ENCODE peak calls at places on chromosomes 12 and 14, in four cellular contexts. H, P, K and I are unnamed samples.

GRCh38 chr12:105235299-105235746 is 651 bp downstream of the APPL2 start:
- DNase-seq in K (no peak), P (no peak), H (no peak), I (peak)

GRCh38 chr14:77707355-77707723 is 484 bp downstream of the ALKBH1 start:
- DNase-seq in K (no peak), P (peak), H (no peak), I (no peak)

GRCh38 chr12:28424965-28425364 is 234.7 kb downstream of the CCDC91 start:
- DNase-seq in K (no peak), H (no peak), P (no peak), I (no peak)

GRCh38 chr14:49986344-49987014 is 93.6 kb downstream of the ARF6 start:
- DNase-seq in H (no peak), P (no peak), K (no peak), I (no peak)

GRCh38 chr12:132783917-132784531 is 22.4 kb upstream of the ANKLE2 start:
- DNase-seq in H (no peak), P (no peak), K (no peak), I (no peak)

GRCh38 chr12:1583421-1584078 is 10.8 kb downstream of the FBXL14 start:
- DNase-seq in K (no peak), P (peak), H (peak), I (peak)

GRCh38 chr12:60144395-60144794 is 548.6 kb downstream of the SLC16A7 start:
- DNase-seq in H (no peak), P (no peak), K (no peak), I (no peak)

GRCh38 chr12:51889216-51890134 is 1.6 kb downstream of the ANKRD33 start:
- DNase-seq in K (no peak), H (no peak), P (no peak), I (no peak)

GRCh38 chr14:101927859-101928258 is 36.5 kb upstream of the DYNC1H1 start:
- DNase-seq in K (peak), P (peak), H (peak), I (no peak)

GRCh38 chr14:21024668-21025373 is at the start of gene NDRG2:
- DNase-seq in H (peak), P (peak), K (peak), I (peak)

GRCh38 chr14:61048640-61049039 is 67.6 kb downstream of the SLC38A6 start:
- DNase-seq in K (no peak), H (no peak), P (peak), I (no peak)

GRCh38 chr14:24145700-24146621 is at the start of gene PSME2:
- DNase-seq in K (no peak), H (no peak), P (peak), I (peak)

GRCh38 chr14:68549057-68549421 is 243.8 kb downstream of the ZFP36L1 start:
- DNase-seq in P (peak), K (no peak), H (no peak), I (no peak)

GRCh38 chr14:29085546-29085945 is 319.0 kb downstream of the FOXG1 start:
- DNase-seq in K (no peak), H (no peak), P (peak), I (no peak)

GRCh38 chr12:124938606-124939427 is 24.4 kb upstream of the UBC start:
- DNase-seq in H (peak), K (peak), P (peak), I (peak)

GRCh38 chr12:92046557-92046956 is 99.1 kb downstream of the BTG1 start:
- DNase-seq in P (no peak), H (no peak), K (no peak), I (no peak)

GRCh38 chr14:52473557-52473956 is 78.7 kb downstream of the TXNDC16 start:
- DNase-seq in K (no peak), P (peak), H (no peak), I (peak)

GRCh38 chr12:108043750-108044149 is 85.3 kb upstream of the WSCD2 start:
- DNase-seq in H (no peak), P (no peak), K (no peak), I (no peak)

GRCh38 chr14:35333347-35333730 is 41.2 kb downstream of the PSMA6 start:
- DNase-seq in H (peak), P (no peak), K (no peak), I (peak)

GRCh38 chr14:74614508-74615495 is 2.8 kb upstream of the LTBP2 start:
- DNase-seq in H (no peak), P (no peak), K (no peak), I (peak)

GRCh38 chr12:127929172-127929571 is 337.8 kb upstream of the TMEM132C start:
- DNase-seq in P (no peak), K (no peak), H (no peak), I (no peak)

GRCh38 chr14:38143651-38144505 is 63.8 kb upstream of the SSTR1 start:
- DNase-seq in P (peak), H (no peak), K (no peak), I (no peak)

GRCh38 chr12:998020-998874 is 7.2 kb downstream of the ERC1 start:
- DNase-seq in P (no peak), K (no peak), H (no peak), I (no peak)